ENCODE peak calls at places on chromosome 20, in five cellular contexts. I, M, G, D and U are unnamed samples. For H3K4me1, the result is how much of the 10 kb centered on the place peaks cover.

GRCh38 chr20:25695532-25696383 is 895 bp downstream of the ZNF337 start:
- DNase-seq in I (no peak), D (no peak), M (peak), G (peak), U (peak)

GRCh38 chr20:19453369-19453768 is 240.9 kb downstream of the SLC24A3 start:
- DNase-seq in G (no peak), I (no peak), M (no peak), D (no peak), U (no peak)

GRCh38 chr20:55160996-55161395 is 685.6 kb downstream of the DOK5 start:
- DNase-seq in G (no peak), D (peak), I (no peak), M (peak), U (no peak)

GRCh38 chr20:25055711-25056492 is 2.0 kb downstream of the ACSS1 start:
- DNase-seq in D (peak), M (peak), I (no peak), G (peak), U (no peak)

GRCh38 chr20:22453244-22454080 is 130.9 kb downstream of the FOXA2 start:
- DNase-seq in M (no peak), D (no peak), I (peak), G (peak), U (peak)

GRCh38 chr20:19137641-19138040 is 74.8 kb upstream of the SLC24A3 start:
- DNase-seq in M (no peak), I (no peak), D (no peak), G (no peak), U (peak)

GRCh38 chr20:57995381-57995977 is 233.0 kb downstream of the ANKRD60 start:
- DNase-seq in D (no peak), G (no peak), I (no peak), M (no peak), U (peak)

GRCh38 chr20:14441201-14441600 is 103.8 kb upstream of the FLRT3 start:
- DNase-seq in G (no peak), I (no peak), D (no peak), M (no peak), U (peak)

GRCh38 chr20:35215066-35215956 is 11.2 kb upstream of the MMP24 start:
- DNase-seq in D (peak), M (peak), I (no peak), G (no peak), U (peak)

GRCh38 chr20:59018817-59019216 is 412 bp upstream of the TUBB1 start:
- DNase-seq in M (no peak), G (no peak), D (no peak), I (peak), U (no peak)

GRCh38 chr20:3843490-3843889 is 3.1 kb upstream of the MAVS start:
- DNase-seq in M (peak), G (no peak), D (peak), I (no peak), U (peak)

GRCh38 chr20:53466279-53466678 is 127.4 kb downstream of the ZNF217 start:
- DNase-seq in D (no peak), M (no peak), I (no peak), G (no peak), U (no peak)

GRCh38 chr20:61353261-61353995 is 101.4 kb downstream of the CDH4 start:
- DNase-seq in D (peak), G (no peak), I (no peak), M (peak), U (no peak)

GRCh38 chr20:43853174-43853803 is 61.4 kb upstream of the TOX2 start:
- DNase-seq in I (no peak), D (no peak), G (no peak), M (no peak), U (no peak)

GRCh38 chr20:3353646-3354045 is 53.8 kb downstream of the DNAAF9 start:
- DNase-seq in M (no peak), I (no peak), D (no peak), G (no peak), U (no peak)

GRCh38 chr20:9261781-9262180 is 192.9 kb downstream of the PLCB4 start:
- DNase-seq in M (no peak), D (no peak), G (no peak), I (no peak), U (no peak)

GRCh38 chr20:24781061-24781980 is 167.7 kb upstream of the CST7 start:
- DNase-seq in M (peak), I (no peak), D (no peak), G (peak), U (peak)

GRCh38 chr20:24698189-24698588 is 228.8 kb downstream of the SYNDIG1 start:
- DNase-seq in M (no peak), D (no peak), I (no peak), G (no peak), U (peak)

GRCh38 chr20:20864346-20865096 is 152.1 kb upstream of the RALGAPA2 start:
- DNase-seq in M (no peak), D (no peak), I (no peak), G (no peak), U (peak)

GRCh38 chr20:24095753-24096152 is 107.2 kb upstream of the GGTLC1 start:
- DNase-seq in G (peak), M (no peak), I (no peak), D (no peak), U (no peak)

GRCh38 chr20:3738109-3739053 is 5.9 kb downstream of the HSPA12B start:
- DNase-seq in I (no peak), M (no peak), D (no peak), G (no peak), U (no peak)

GRCh38 chr20:3340443-3340842 is 67.0 kb downstream of the DNAAF9 start:
- DNase-seq in M (no peak), D (no peak), G (peak), I (no peak), U (no peak)

GRCh38 chr20:15146948-15147347 is 809.5 kb upstream of the FLRT3 start:
- DNase-seq in G (no peak), M (no peak), I (no peak), D (no peak), U (no peak)

GRCh38 chr20:3471397-3472021 is 691 bp downstream of the ATRN start:
- DNase-seq in G (no peak), I (no peak), D (no peak), M (no peak), U (no peak)

GRCh38 chr20:14444106-14444505 is 106.7 kb upstream of the FLRT3 start:
- DNase-seq in I (no peak), D (no peak), G (no peak), M (no peak), U (no peak)

GRCh38 chr20:3403741-3404140 is 3.7 kb downstream of the DNAAF9 start:
- DNase-seq in M (no peak), D (no peak), I (no peak), G (no peak), U (no peak)

GRCh38 chr20:57952136-57952535 is 242.3 kb upstream of the PMEPA1 start:
- DNase-seq in I (no peak), M (no peak), G (no peak), D (no peak), U (no peak)

GRCh38 chr20:47326718-47327137 is 29.8 kb downstream of the ZMYND8 start:
- DNase-seq in M (peak), I (no peak), G (no peak), D (peak), U (no peak)

GRCh38 chr20:58850693-58851174 is at the start of gene GNAS-AS1:
- DNase-seq in G (no peak), M (peak), D (peak), I (peak), U (no peak)

GRCh38 chr20:17775600-17775999 is 75.8 kb downstream of the BANF2 start:
- DNase-seq in G (no peak), M (no peak), I (no peak), D (no peak), U (no peak)

GRCh38 chr20:10594286-10594868 is 79.4 kb downstream of the JAG1 start:
- DNase-seq in G (no peak), M (peak), I (no peak), D (no peak), U (peak)

GRCh38 chr20:20890751-20891150 is 178.3 kb upstream of the RALGAPA2 start:
- DNase-seq in M (no peak), G (no peak), I (peak), D (no peak), U (no peak)

GRCh38 chr20:58982406-58983114 is 1.5 kb downstream of the NELFCD start:
- DNase-seq in I (no peak), M (no peak), D (no peak), G (no peak), U (no peak)

GRCh38 chr20:62482136-62482833 is 6.5 kb upstream of the GATA5 start:
- DNase-seq in D (no peak), M (no peak), G (no peak), I (peak), U (peak)

GRCh38 chr20:21173496-21174025 is 47.7 kb downstream of the KIZ start:
- DNase-seq in I (no peak), G (no peak), D (peak), M (peak), U (no peak)

DNA sequence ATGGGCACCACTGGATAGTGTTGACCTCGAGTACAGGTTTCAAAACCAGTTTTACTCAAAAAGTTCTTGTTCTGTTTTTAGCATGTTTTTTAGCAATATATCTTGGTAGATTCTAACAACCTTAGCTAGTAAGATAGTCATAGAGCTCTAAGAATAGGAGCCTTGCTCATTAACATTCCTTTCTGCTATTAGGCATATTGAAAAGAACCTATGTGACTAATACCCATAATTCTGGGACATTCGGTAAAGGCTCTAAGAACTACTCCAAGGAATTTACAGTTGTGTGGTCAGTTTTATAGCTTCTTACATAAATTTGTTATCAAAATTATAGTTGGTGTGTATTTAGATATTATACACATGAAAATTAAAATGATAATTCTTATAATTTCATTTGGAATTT is 11.6 kb downstream of the SLC9A8 start:
- DNase-seq in D (peak), M (peak), I (no peak), G (no peak), U (no peak)
- H3K27ac ChIP-seq in D (no peak), M (no peak), I (no peak), G (no peak), U (no peak)

GRCh38 chr20:37309290-37309689 is 19.8 kb downstream of the MANBAL start:
- DNase-seq in M (no peak), I (no peak), D (no peak), G (no peak), U (no peak)

GRCh38 chr20:37309941-37310590 is 20.6 kb downstream of the MANBAL start:
- DNase-seq in G (peak), I (no peak), M (no peak), D (no peak), U (no peak)

GRCh38 chr20:37305839-37306238 is 16.4 kb downstream of the MANBAL start:
- DNase-seq in M (no peak), I (no peak), G (no peak), D (no peak), U (no peak)

GRCh38 chr20:37310951-37311350 is 21.5 kb downstream of the MANBAL start:
- DNase-seq in M (no peak), G (no peak), D (no peak), I (peak), U (no peak)

GRCh38 chr20:37308098-37309050 is 18.9 kb downstream of the MANBAL start:
- DNase-seq in G (no peak), M (no peak), D (no peak), I (no peak), U (no peak)
- H3K4me1 ChIP-seq in G (under half), M (under half), D (under half), I (under half), U (under half)

GRCh38 chr20:63568170-63568981 is 5.7 kb downstream of the HELZ2 start:
- DNase-seq in D (no peak), M (no peak), G (no peak), I (peak), U (no peak)

GRCh38 chr20:63567132-63567381 is 7.0 kb downstream of the HELZ2 start:
- DNase-seq in G (no peak), D (no peak), M (no peak), I (no peak), U (no peak)

GRCh38 chr20:63570281-63571086 is 3.6 kb downstream of the HELZ2 start:
- DNase-seq in G (no peak), I (peak), M (no peak), D (no peak), U (no peak)

GRCh38 chr20:63567382-63568169 is 6.5 kb downstream of the HELZ2 start:
- DNase-seq in I (peak), M (no peak), G (peak), D (no peak), U (no peak)

DNA sequence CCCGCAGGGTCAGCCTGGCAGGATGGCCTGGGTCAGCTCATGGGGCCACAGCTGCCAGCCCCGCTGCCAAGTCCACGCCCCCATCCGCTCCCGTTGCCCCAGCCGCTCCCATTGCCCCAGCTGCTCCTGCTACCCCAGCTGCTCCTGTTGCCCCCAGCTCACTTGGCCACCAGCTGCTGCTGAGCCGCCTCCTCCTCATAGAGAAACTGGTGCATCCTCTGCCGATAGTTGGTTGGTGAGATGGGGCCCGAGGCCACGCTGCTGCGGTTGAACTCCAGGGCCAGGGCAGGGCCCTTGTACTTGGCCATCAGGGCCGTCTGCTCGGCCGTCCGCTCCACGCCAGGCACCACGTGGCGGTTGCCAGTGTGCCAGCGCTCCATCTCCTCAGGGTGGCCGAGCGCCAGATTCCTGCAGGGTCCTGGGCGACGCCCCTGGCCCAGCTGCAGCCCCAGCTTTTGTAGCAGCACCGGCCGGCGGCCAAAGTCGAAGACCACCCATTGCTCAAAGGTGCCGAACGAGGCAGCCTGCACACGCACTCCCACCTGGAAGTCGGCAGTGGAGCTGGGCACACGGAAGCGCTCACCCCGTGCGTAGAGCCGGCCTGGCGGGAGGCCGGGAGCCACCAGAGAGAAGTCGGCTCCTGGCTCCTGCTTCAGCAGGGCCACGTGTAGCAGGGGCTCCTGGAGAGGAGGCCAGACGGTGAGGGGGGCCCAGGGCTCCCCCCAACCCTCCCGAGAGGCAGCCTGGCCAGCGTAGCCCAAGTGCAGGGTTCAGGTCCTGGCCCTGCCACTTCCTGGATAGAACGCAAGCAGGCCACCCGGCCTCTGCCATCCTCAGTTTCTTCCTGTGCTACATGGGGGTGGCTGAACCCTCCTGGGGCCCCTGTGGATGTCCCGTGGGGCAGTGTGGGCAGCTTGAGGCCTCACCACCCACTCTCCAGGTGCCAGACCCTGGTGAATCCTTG is 4.8 kb downstream of the HELZ2 start:
- DNase-seq in M (no peak), I (peak), D (no peak), G (no peak), U (peak)
- H3K4me3 ChIP-seq in M (no peak), I (no peak), D (no peak), G (no peak), U (no peak)

GRCh38 chr20:38152175-38153010 is 12.7 kb downstream of the TGM2 start:
- DNase-seq in G (peak), M (peak), I (peak), D (peak), U (peak)
- H3K27ac ChIP-seq in G (peak), M (peak), I (peak), D (peak), U (peak)

GRCh38 chr20:1945134-1945618 is 48.7 kb downstream of the PDYN start:
- DNase-seq in D (no peak), G (peak), I (peak), M (no peak), U (no peak)

GRCh38 chr20:1947535-1947846 is 46.4 kb downstream of the PDYN start:
- DNase-seq in G (no peak), M (no peak), I (no peak), D (no peak), U (no peak)

GRCh38 chr20:1945660-1946059 is 48.2 kb downstream of the PDYN start:
- DNase-seq in G (no peak), M (no peak), D (no peak), I (no peak), U (no peak)

GRCh38 chr20:1946762-1947534 is 46.9 kb downstream of the PDYN start:
- DNase-seq in D (peak), I (peak), M (peak), G (no peak), U (no peak)

GRCh38 chr20:1946442-1946761 is 47.5 kb downstream of the PDYN start:
- DNase-seq in I (no peak), M (no peak), D (no peak), G (no peak), U (no peak)
- H3K4me1 ChIP-seq in I (under half), M (under half), D (under half), G (under half), U (under half)

DNA sequence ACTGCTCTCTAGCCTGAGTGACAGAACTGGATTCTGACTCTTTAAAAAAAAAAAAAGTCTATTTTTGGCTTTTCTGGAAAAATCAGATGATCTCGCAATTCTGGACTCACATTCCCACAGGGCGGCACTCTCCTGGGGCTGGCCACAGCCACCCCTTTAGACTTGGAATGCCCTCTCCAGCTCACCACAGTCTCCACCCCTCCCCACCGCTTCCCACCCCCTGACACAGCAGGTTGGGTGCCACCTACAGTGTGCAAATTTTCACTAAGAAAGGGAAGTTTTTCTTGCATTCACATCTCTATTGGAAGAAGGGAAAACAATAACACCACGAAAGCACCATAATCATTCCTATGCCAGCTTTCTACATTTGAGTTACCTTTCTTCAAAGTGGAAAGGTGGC is 15.4 kb downstream of the PDRG1 start:
- DNase-seq in I (no peak), D (no peak), M (no peak), G (no peak), U (no peak)
- H3K4me3 ChIP-seq in I (no peak), D (no peak), M (no peak), G (no peak), U (no peak)

DNA sequence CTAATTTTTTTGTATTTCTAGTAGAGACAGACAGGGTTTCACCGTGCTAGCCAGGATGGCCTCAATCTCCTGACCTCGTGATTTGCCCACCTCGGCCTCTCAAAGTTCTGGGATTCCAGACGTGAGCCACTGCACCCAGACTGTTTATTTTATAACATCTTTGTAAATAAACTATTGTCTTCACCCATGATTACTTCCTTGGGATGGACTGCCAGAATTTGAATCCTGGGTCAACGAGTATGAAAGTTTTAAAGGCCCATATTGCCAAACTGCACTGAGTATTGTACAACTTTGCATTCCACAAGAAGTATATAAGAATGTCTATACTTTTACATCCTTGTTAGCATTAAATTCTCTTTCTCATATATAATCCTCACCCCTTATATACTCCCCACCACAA is 38.6 kb downstream of the ZHX3 start:
- DNase-seq in I (no peak), G (no peak), M (no peak), D (no peak), U (no peak)
- H3K27ac ChIP-seq in I (no peak), G (no peak), M (no peak), D (no peak), U (no peak)

DNA sequence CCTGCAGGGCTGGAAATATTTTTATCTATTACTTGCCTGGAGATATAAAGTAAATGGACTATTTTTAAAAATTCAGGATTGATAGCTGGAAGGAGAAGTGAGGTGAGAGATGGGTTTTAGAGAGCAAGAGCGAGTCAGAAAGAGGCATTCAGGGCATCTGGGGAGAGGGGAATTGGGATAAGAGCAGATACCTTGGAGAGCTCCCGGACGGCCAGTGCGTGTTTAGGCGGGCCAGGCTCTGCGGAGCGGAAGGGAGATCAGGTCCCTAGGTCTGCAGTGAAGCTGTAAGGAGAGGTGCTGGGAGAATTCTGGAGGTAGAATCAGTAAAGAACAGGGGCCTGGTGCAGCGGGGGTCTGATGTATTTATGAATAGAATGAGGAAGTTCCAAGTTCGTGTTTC is 47.4 kb upstream of the FAM83D start:
- DNase-seq in M (peak), G (peak), I (no peak), D (peak), U (peak)
- H3K4me1 ChIP-seq in M (under half), G (under half), I (under half), D (under half), U (under half)

GRCh38 chr20:2197166-2197565 is 95.5 kb downstream of the STK35 start:
- DNase-seq in D (no peak), G (no peak), M (no peak), I (no peak), U (no peak)

GRCh38 chr20:2195614-2196013 is 94.0 kb downstream of the STK35 start:
- DNase-seq in I (no peak), D (no peak), M (no peak), G (no peak), U (no peak)
- H3K4me3 ChIP-seq in I (no peak), D (no peak), M (no peak), G (no peak), U (no peak)

GRCh38 chr20:50729925-50730764 is 1.2 kb upstream of the PARD6B start:
- DNase-seq in D (no peak), G (no peak), M (peak), I (no peak), U (no peak)
- H3K27ac ChIP-seq in D (no peak), G (peak), M (no peak), I (peak), U (no peak)